ENCODE peak calls at places on chromosome 19, in seven cellular contexts. One of them, this sample, is unnamed.

GRCh38 chr19:58575183-58576041 is 2.3 kb upstream of the MZF1 start:
- DNase-seq in RWPE1: peak
- DNase-seq in H9: peak
- DNase-seq in A549: peak
- DNase-seq in CD4-positive, alpha-beta T cell: peak
- DNase-seq in PC-3: peak
- DNase-seq in IMR-90: peak
- DNase-seq in this sample: peak

GRCh38 chr19:14072535-14073231 is at the start of gene MISP3:
- DNase-seq in A549: peak
- DNase-seq in IMR-90: no peak
- DNase-seq in RWPE1: no peak
- DNase-seq in CD4-positive, alpha-beta T cell: no peak
- DNase-seq in PC-3: peak
- DNase-seq in H9: no peak
- DNase-seq in this sample: no peak

GRCh38 chr19:42276821-42277220 is 7.8 kb downstream of the CIC start:
- DNase-seq in IMR-90: no peak
- DNase-seq in CD4-positive, alpha-beta T cell: no peak
- DNase-seq in PC-3: no peak
- DNase-seq in RWPE1: no peak
- DNase-seq in H9: no peak
- DNase-seq in A549: no peak
- DNase-seq in this sample: no peak

GRCh38 chr19:50205681-50206138 is 2.3 kb downstream of the MYH14 start:
- DNase-seq in IMR-90: no peak
- DNase-seq in A549: no peak
- DNase-seq in RWPE1: no peak
- DNase-seq in PC-3: no peak
- DNase-seq in CD4-positive, alpha-beta T cell: no peak
- DNase-seq in H9: peak
- DNase-seq in this sample: no peak

GRCh38 chr19:10193666-10194499 is 870 bp downstream of the DNMT1 start:
- DNase-seq in CD4-positive, alpha-beta T cell: peak
- DNase-seq in A549: peak
- DNase-seq in PC-3: peak
- DNase-seq in RWPE1: peak
- DNase-seq in H9: peak
- DNase-seq in IMR-90: peak
- DNase-seq in this sample: no peak

GRCh38 chr19:1163283-1163933 is 10.7 kb downstream of the SBNO2 start:
- DNase-seq in IMR-90: no peak
- DNase-seq in RWPE1: no peak
- DNase-seq in A549: no peak
- DNase-seq in H9: no peak
- DNase-seq in PC-3: no peak
- DNase-seq in CD4-positive, alpha-beta T cell: no peak
- DNase-seq in this sample: no peak

GRCh38 chr19:49272204-49272603 is 52.8 kb downstream of the SLC6A16 start:
- DNase-seq in RWPE1: peak
- DNase-seq in IMR-90: peak
- DNase-seq in H9: no peak
- DNase-seq in PC-3: peak
- DNase-seq in CD4-positive, alpha-beta T cell: no peak
- DNase-seq in A549: peak
- DNase-seq in this sample: no peak

GRCh38 chr19:10653482-10653731 is 739 bp upstream of the ILF3 start:
- DNase-seq in PC-3: no peak
- DNase-seq in IMR-90: no peak
- DNase-seq in CD4-positive, alpha-beta T cell: no peak
- DNase-seq in H9: no peak
- DNase-seq in A549: no peak
- DNase-seq in RWPE1: no peak
- DNase-seq in this sample: no peak

GRCh38 chr19:12723643-12724426 is at the start of gene TNPO2:
- DNase-seq in PC-3: peak
- DNase-seq in IMR-90: peak
- DNase-seq in A549: peak
- DNase-seq in RWPE1: peak
- DNase-seq in H9: peak
- DNase-seq in CD4-positive, alpha-beta T cell: peak
- DNase-seq in this sample: peak

GRCh38 chr19:1503089-1503924 is 9.5 kb downstream of the ADAMTSL5 start:
- DNase-seq in A549: peak
- DNase-seq in CD4-positive, alpha-beta T cell: peak
- DNase-seq in PC-3: peak
- DNase-seq in H9: peak
- DNase-seq in RWPE1: no peak
- DNase-seq in IMR-90: peak
- DNase-seq in this sample: no peak

GRCh38 chr19:6416658-6417405 is 7.8 kb downstream of the KHSRP start:
- DNase-seq in RWPE1: no peak
- DNase-seq in IMR-90: no peak
- DNase-seq in CD4-positive, alpha-beta T cell: no peak
- DNase-seq in PC-3: no peak
- DNase-seq in A549: no peak
- DNase-seq in H9: no peak
- DNase-seq in this sample: no peak

GRCh38 chr19:45499196-45500180 is 1.2 kb downstream of the PPM1N start:
- DNase-seq in CD4-positive, alpha-beta T cell: peak
- DNase-seq in IMR-90: no peak
- DNase-seq in A549: peak
- DNase-seq in RWPE1: no peak
- DNase-seq in H9: peak
- DNase-seq in PC-3: peak
- DNase-seq in this sample: no peak

GRCh38 chr19:34766386-34766785 is 6.6 kb downstream of the ZNF599 start:
- DNase-seq in IMR-90: peak
- DNase-seq in A549: no peak
- DNase-seq in CD4-positive, alpha-beta T cell: no peak
- DNase-seq in H9: no peak
- DNase-seq in RWPE1: no peak
- DNase-seq in PC-3: no peak
- DNase-seq in this sample: no peak

GRCh38 chr19:51473009-51473707 is 5.2 kb upstream of the CEACAM18 start:
- DNase-seq in RWPE1: peak
- DNase-seq in CD4-positive, alpha-beta T cell: peak
- DNase-seq in PC-3: peak
- DNase-seq in IMR-90: peak
- DNase-seq in A549: peak
- DNase-seq in H9: peak
- DNase-seq in this sample: peak

GRCh38 chr19:982567-983170 is 1.5 kb upstream of the WDR18 start:
- DNase-seq in IMR-90: peak
- DNase-seq in PC-3: peak
- DNase-seq in H9: peak
- DNase-seq in CD4-positive, alpha-beta T cell: peak
- DNase-seq in A549: peak
- DNase-seq in RWPE1: peak
- DNase-seq in this sample: peak

GRCh38 chr19:50912727-50913716 is 1.8 kb upstream of the KLK4 start:
- DNase-seq in IMR-90: no peak
- DNase-seq in A549: no peak
- DNase-seq in CD4-positive, alpha-beta T cell: no peak
- DNase-seq in H9: no peak
- DNase-seq in PC-3: no peak
- DNase-seq in RWPE1: no peak
- DNase-seq in this sample: no peak

GRCh38 chr19:41944336-41944735 is 14.8 kb downstream of the RABAC1 start:
- DNase-seq in A549: no peak
- DNase-seq in H9: no peak
- DNase-seq in IMR-90: no peak
- DNase-seq in PC-3: no peak
- DNase-seq in CD4-positive, alpha-beta T cell: no peak
- DNase-seq in RWPE1: no peak
- DNase-seq in this sample: no peak

GRCh38 chr19:43438291-43439162 is 23.8 kb downstream of the TEX101 start:
- DNase-seq in CD4-positive, alpha-beta T cell: no peak
- DNase-seq in IMR-90: peak
- DNase-seq in RWPE1: peak
- DNase-seq in PC-3: peak
- DNase-seq in H9: no peak
- DNase-seq in A549: peak
- DNase-seq in this sample: no peak

GRCh38 chr19:34269968-34270621 is 15.7 kb downstream of the GARRE1 start:
- DNase-seq in IMR-90: peak
- DNase-seq in H9: peak
- DNase-seq in CD4-positive, alpha-beta T cell: peak
- DNase-seq in RWPE1: peak
- DNase-seq in PC-3: peak
- DNase-seq in A549: peak
- DNase-seq in this sample: no peak

GRCh38 chr19:30555075-30555787 is 183.0 kb downstream of the ZNF536 start:
- DNase-seq in A549: no peak
- DNase-seq in IMR-90: no peak
- DNase-seq in RWPE1: no peak
- DNase-seq in PC-3: no peak
- DNase-seq in H9: no peak
- DNase-seq in CD4-positive, alpha-beta T cell: no peak
- DNase-seq in this sample: no peak

GRCh38 chr19:12924621-12925310 is 5.7 kb upstream of the SYCE2 start:
- DNase-seq in A549: no peak
- DNase-seq in CD4-positive, alpha-beta T cell: no peak
- DNase-seq in H9: no peak
- DNase-seq in RWPE1: no peak
- DNase-seq in IMR-90: no peak
- DNase-seq in PC-3: no peak
- DNase-seq in this sample: no peak

GRCh38 chr19:12828494-12828893 is 5.9 kb downstream of the RTBDN start:
- DNase-seq in IMR-90: no peak
- DNase-seq in RWPE1: no peak
- DNase-seq in A549: no peak
- DNase-seq in H9: peak
- DNase-seq in PC-3: peak
- DNase-seq in CD4-positive, alpha-beta T cell: no peak
- DNase-seq in this sample: no peak

GRCh38 chr19:55014714-55015113 is 23.4 kb downstream of the GP6 start:
- DNase-seq in CD4-positive, alpha-beta T cell: no peak
- DNase-seq in IMR-90: no peak
- DNase-seq in RWPE1: no peak
- DNase-seq in H9: no peak
- DNase-seq in PC-3: peak
- DNase-seq in A549: no peak
- DNase-seq in this sample: no peak

GRCh38 chr19:23758187-23759074 is at the start of gene ZNF681:
- DNase-seq in RWPE1: peak
- DNase-seq in H9: peak
- DNase-seq in CD4-positive, alpha-beta T cell: peak
- DNase-seq in IMR-90: peak
- DNase-seq in A549: peak
- DNase-seq in PC-3: peak
- DNase-seq in this sample: peak
- H3K27ac ChIP-seq in RWPE1: peak
- H3K27ac ChIP-seq in H9: no peak
- H3K27ac ChIP-seq in CD4-positive, alpha-beta T cell: peak
- H3K27ac ChIP-seq in IMR-90: peak
- H3K27ac ChIP-seq in A549: no peak
- H3K27ac ChIP-seq in PC-3: peak
- H3K27ac ChIP-seq in this sample: peak

GRCh38 chr19:16139752-16140151 is 3.7 kb upstream of the HSH2D start:
- DNase-seq in A549: no peak
- DNase-seq in CD4-positive, alpha-beta T cell: no peak
- DNase-seq in H9: no peak
- DNase-seq in PC-3: no peak
- DNase-seq in IMR-90: no peak
- DNase-seq in RWPE1: no peak
- DNase-seq in this sample: no peak

GRCh38 chr19:16133818-16134217 is 9.7 kb upstream of the HSH2D start:
- DNase-seq in CD4-positive, alpha-beta T cell: no peak
- DNase-seq in A549: no peak
- DNase-seq in PC-3: no peak
- DNase-seq in IMR-90: no peak
- DNase-seq in RWPE1: no peak
- DNase-seq in H9: no peak
- DNase-seq in this sample: no peak

GRCh38 chr19:16135410-16136127 is 7.9 kb upstream of the HSH2D start:
- DNase-seq in IMR-90: no peak
- DNase-seq in A549: no peak
- DNase-seq in CD4-positive, alpha-beta T cell: no peak
- DNase-seq in PC-3: no peak
- DNase-seq in RWPE1: no peak
- DNase-seq in H9: no peak
- DNase-seq in this sample: no peak

GRCh38 chr19:16134510-16134909 is 9.0 kb upstream of the HSH2D start:
- DNase-seq in H9: no peak
- DNase-seq in CD4-positive, alpha-beta T cell: no peak
- DNase-seq in A549: no peak
- DNase-seq in IMR-90: no peak
- DNase-seq in RWPE1: no peak
- DNase-seq in PC-3: no peak
- DNase-seq in this sample: no peak

GRCh38 chr19:16136185-16137067 is 7.1 kb upstream of the HSH2D start:
- DNase-seq in A549: no peak
- DNase-seq in RWPE1: no peak
- DNase-seq in CD4-positive, alpha-beta T cell: no peak
- DNase-seq in PC-3: no peak
- DNase-seq in IMR-90: no peak
- DNase-seq in H9: no peak
- DNase-seq in this sample: no peak
- TF ChIP-seq CTCF in A549: no peak
- TF ChIP-seq CTCF in RWPE1: no peak
- TF ChIP-seq CTCF in CD4-positive, alpha-beta T cell: no peak
- TF ChIP-seq CTCF in PC-3: no peak
- TF ChIP-seq CTCF in IMR-90: no peak
- TF ChIP-seq CTCF in H9: no peak
- TF ChIP-seq CTCF in this sample: no peak

DNA sequence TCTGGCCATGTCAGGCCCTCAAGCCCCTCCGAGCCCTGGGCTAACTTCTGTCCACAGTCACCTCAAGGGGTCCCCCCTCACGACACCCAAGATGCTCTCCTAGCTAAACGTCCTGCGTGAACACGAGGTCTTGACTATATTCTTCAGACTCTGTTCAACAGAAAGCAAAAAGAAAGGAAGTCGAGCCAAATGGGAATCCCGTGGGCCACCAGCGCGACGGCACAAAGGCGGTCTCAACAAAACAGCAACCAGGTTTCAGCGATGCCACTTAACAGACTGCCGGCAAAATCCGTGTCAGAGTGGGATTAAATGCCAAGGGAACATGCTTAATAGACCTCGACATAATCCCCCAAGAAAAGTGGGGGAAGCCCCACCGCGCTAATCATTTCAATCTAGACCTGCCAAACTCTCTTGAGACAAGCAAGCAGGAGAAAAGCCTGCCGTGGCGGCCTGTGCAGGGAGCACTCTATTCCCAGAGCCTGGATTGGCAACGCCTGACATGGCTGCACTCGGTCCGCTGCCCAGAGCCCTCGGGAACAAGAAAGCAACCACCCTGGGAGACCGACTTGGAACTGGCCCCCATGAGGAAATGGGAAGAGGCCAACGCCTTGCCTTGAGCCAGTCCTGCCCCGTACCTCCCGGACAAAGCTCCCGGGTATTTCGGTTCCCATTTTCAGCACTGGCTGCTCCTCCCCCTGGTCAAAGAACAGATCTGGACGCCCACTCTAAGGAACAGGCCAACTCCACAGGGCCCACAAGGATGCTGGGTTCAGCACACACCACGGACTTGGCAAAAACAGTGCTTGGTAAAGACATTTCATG is 16.0 kb downstream of the ZC3H4 start:
- DNase-seq in CD4-positive, alpha-beta T cell: no peak
- DNase-seq in RWPE1: no peak
- DNase-seq in H9: no peak
- DNase-seq in A549: no peak
- DNase-seq in PC-3: no peak
- DNase-seq in IMR-90: no peak
- DNase-seq in this sample: peak
- H3K27ac ChIP-seq in CD4-positive, alpha-beta T cell: no peak
- H3K27ac ChIP-seq in RWPE1: peak
- H3K27ac ChIP-seq in H9: no peak
- H3K27ac ChIP-seq in A549: no peak
- H3K27ac ChIP-seq in PC-3: peak
- H3K27ac ChIP-seq in IMR-90: no peak
- H3K27ac ChIP-seq in this sample: peak

GRCh38 chr19:4034048-4035017 is 26.8 kb downstream of the PIAS4 start:
- DNase-seq in A549: no peak
- DNase-seq in CD4-positive, alpha-beta T cell: no peak
- DNase-seq in H9: no peak
- DNase-seq in IMR-90: no peak
- DNase-seq in PC-3: no peak
- DNase-seq in RWPE1: no peak
- DNase-seq in this sample: peak
- TF ChIP-seq CTCF in A549: no peak
- TF ChIP-seq CTCF in CD4-positive, alpha-beta T cell: no peak
- TF ChIP-seq CTCF in H9: no peak
- TF ChIP-seq CTCF in IMR-90: no peak
- TF ChIP-seq CTCF in PC-3: no peak
- TF ChIP-seq CTCF in RWPE1: no peak
- TF ChIP-seq CTCF in this sample: no peak